ENCODE peak calls at places on chromosomes 3 and 15, in six cellular contexts. N is kidney epithelial cell, U is uterus, K is endothelial cell of umbilical vein, I is colonic mucosa, R is ovary. S is an unnamed sample.
A peak's percentile ranks its signal among the peaks of the same experiment; 100 is the strongest.

GRCh38 chr3:74066456-74066855 is 441.7 kb upstream of the PDZRN3 start:
- DNase-seq in N (no peak), U (no peak), K (no peak), I (no peak), R (no peak), S (peak; percentile 65)

GRCh38 chr3:129313983-129314756 is 35.5 kb downstream of the HMCES start:
- DNase-seq in N (no peak), U (no peak), K (no peak), I (no peak), R (no peak), S (no peak)

GRCh38 chr3:31254483-31254882 is 278.2 kb upstream of the STT3B start:
- DNase-seq in N (no peak), U (no peak), K (no peak), I (no peak), R (no peak), S (no peak)

GRCh38 chr3:131007782-131008181 is 18.8 kb downstream of the ASTE1 start:
- DNase-seq in N (no peak), U (no peak), K (no peak), I (no peak), R (no peak), S (no peak)

GRCh38 chr3:41364736-41365135 is 165.4 kb downstream of the CTNNB1 start:
- DNase-seq in N (no peak), U (no peak), K (no peak), I (no peak), R (no peak), S (peak; percentile 77)

GRCh38 chr15:90610220-90610619 is 80.5 kb downstream of the CRTC3 start:
- DNase-seq in N (no peak), U (no peak), K (no peak), I (no peak), R (no peak), S (no peak)

GRCh38 chr3:157100997-157101396 is 59.0 kb downstream of the CCNL1 start:
- DNase-seq in N (no peak), U (no peak), K (no peak), I (no peak), R (no peak), S (no peak)

GRCh38 chr3:182490601-182491485 is 302.5 kb upstream of the ATP11B start:
- DNase-seq in N (no peak), U (no peak), K (peak; percentile 54), I (peak; percentile 23), R (no peak), S (peak; percentile 20)

GRCh38 chr3:69892706-69893105 is 106.8 kb upstream of the SAMMSON start:
- DNase-seq in N (no peak), U (no peak), K (no peak), I (no peak), R (no peak), S (no peak)

GRCh38 chr15:36585774-36586173 is 6.3 kb downstream of the CDIN1 start:
- DNase-seq in N (no peak), U (no peak), K (no peak), I (no peak), R (no peak), S (no peak)

GRCh38 chr3:87836026-87836425 is 222.8 kb downstream of the CGGBP1 start:
- DNase-seq in N (no peak), U (no peak), K (no peak), I (no peak), R (no peak), S (no peak)

GRCh38 chr3:27673701-27674100 is 48.4 kb downstream of the EOMES start:
- DNase-seq in N (no peak), U (no peak), K (no peak), I (no peak), R (no peak), S (no peak)

GRCh38 chr3:21013566-21013965 is 737.4 kb downstream of the ZNF385D start:
- DNase-seq in N (no peak), U (no peak), K (no peak), I (no peak), R (no peak), S (no peak)

GRCh38 chr3:15953841-15954240 is 156.1 kb upstream of the ANKRD28 start:
- DNase-seq in N (no peak), U (no peak), K (no peak), I (no peak), R (no peak), S (no peak)

GRCh38 chr3:177186306-177186705 is 11.0 kb downstream of the TBL1XR1 start:
- DNase-seq in N (no peak), U (no peak), K (no peak), I (no peak), R (no peak), S (no peak)

GRCh38 chr3:7867587-7867986 is 634.0 kb upstream of the LMCD1 start:
- DNase-seq in N (no peak), U (no peak), K (no peak), I (no peak), R (no peak), S (no peak)

GRCh38 chr15:40053234-40054055 is 14.5 kb upstream of the SRP14 start:
- DNase-seq in N (no peak), U (no peak), K (no peak), I (no peak), R (no peak), S (no peak)

GRCh38 chr15:73624530-73624929 is 8.7 kb downstream of the NPTN start:
- DNase-seq in N (no peak), U (no peak), K (no peak), I (no peak), R (no peak), S (no peak)

GRCh38 chr3:78845605-78846004 is 922.2 kb downstream of the ROBO1 start:
- DNase-seq in N (no peak), U (no peak), K (no peak), I (no peak), R (no peak), S (no peak)

GRCh38 chr3:71010731-71011455 is 572.6 kb downstream of the FOXP1 start:
- DNase-seq in N (peak; percentile 21), U (no peak), K (no peak), I (no peak), R (no peak), S (no peak)

GRCh38 chr15:85583404-85584390 is 203.3 kb downstream of the AKAP13 start:
- DNase-seq in N (no peak), U (no peak), K (peak; percentile 81), I (peak; percentile 56), R (peak; percentile 25), S (no peak)

GRCh38 chr3:193939527-193939926 is 196.4 kb upstream of the HES1 start:
- DNase-seq in N (no peak), U (no peak), K (no peak), I (no peak), R (no peak), S (no peak)

GRCh38 chr3:13711911-13712650 is 163.2 kb downstream of the FBLN2 start:
- DNase-seq in N (no peak), U (no peak), K (no peak), I (peak; percentile 2), R (no peak), S (no peak)

GRCh38 chr3:86303935-86304334 is 687.0 kb downstream of the VGLL3 start:
- DNase-seq in N (no peak), U (no peak), K (no peak), I (no peak), R (no peak), S (no peak)

GRCh38 chr3:99716463-99716995 is 78.1 kb downstream of the COL8A1 start:
- DNase-seq in N (no peak), U (no peak), K (no peak), I (no peak), R (no peak), S (no peak)

GRCh38 chr15:67828379-67828968 is 3.2 kb downstream of the SKOR1 start:
- DNase-seq in N (no peak), U (no peak), K (no peak), I (no peak), R (no peak), S (no peak)
- H3K4me3 ChIP-seq in N (no peak overlapping the region), U (no peak overlapping the region), K (no peak overlapping the region), I (peak overlapping the region; percentile 12), R (no peak overlapping the region), S (no peak overlapping the region)

GRCh38 chr3:132032959-132033358 is 1.9 kb downstream of the CPNE4 start:
- DNase-seq in N (no peak), U (no peak), K (no peak), I (no peak), R (no peak), S (no peak)
- H3K4me3 ChIP-seq in N (no peak overlapping the region), U (no peak overlapping the region), K (no peak overlapping the region), I (no peak overlapping the region), R (no peak overlapping the region), S (no peak overlapping the region)

GRCh38 chr3:10495003-10495402 is 10.4 kb downstream of the ATP2B2 start:
- DNase-seq in N (no peak), U (no peak), K (peak; percentile 20), I (peak; percentile 21), R (no peak), S (no peak)

GRCh38 chr3:10497439-10497838 is 7.9 kb downstream of the ATP2B2 start:
- DNase-seq in N (no peak), U (no peak), K (no peak), I (no peak), R (no peak), S (no peak)

GRCh38 chr3:10498271-10498670 is 7.1 kb downstream of the ATP2B2 start:
- DNase-seq in N (no peak), U (no peak), K (no peak), I (no peak), R (no peak), S (no peak)

GRCh38 chr3:10495614-10496013 is 9.8 kb downstream of the ATP2B2 start:
- DNase-seq in N (no peak), U (no peak), K (no peak), I (no peak), R (no peak), S (no peak)

DNA sequence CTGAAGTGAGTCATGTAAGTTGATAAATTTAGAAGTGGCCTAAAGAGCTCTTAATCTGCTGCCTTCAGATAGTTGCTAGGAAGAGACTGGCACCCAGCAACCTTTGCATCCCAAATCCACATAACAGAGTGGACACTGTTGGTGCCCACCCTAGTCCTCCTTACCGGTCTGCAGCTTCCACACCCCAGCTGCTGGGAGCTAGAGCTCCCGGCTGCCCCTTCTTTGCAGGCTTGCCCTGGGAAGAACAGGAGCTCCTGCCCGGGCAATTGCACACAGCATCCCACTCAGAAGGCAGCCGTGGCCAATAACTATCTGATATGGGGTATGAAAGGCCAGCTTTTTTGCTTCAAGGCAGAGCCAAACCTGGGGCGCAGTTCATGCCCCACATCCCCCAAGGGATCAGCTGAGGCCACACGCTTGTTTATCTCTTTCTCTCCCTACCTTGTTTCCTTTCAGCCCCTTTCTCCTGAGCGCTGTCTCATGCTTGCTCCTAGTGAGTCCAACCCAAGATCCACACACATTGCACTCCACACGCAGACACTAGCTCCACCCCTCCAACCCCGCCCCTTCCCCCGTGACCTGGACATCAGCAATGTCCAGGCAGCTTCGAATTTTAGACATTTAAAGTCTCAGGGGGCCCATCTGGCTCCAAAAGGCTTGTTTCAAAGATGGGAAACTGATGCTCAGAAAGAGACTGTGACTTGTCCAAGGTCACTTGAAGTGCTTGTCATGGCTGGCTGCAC is 9.1 kb downstream of the ATP2B2 start:
- DNase-seq in N (no peak), U (no peak), K (no peak), I (no peak), R (no peak), S (no peak)
- H3K4me3 ChIP-seq in N (no peak overlapping the region), U (no peak overlapping the region), K (no peak overlapping the region), I (no peak overlapping the region), R (no peak overlapping the region), S (no peak overlapping the region)

DNA sequence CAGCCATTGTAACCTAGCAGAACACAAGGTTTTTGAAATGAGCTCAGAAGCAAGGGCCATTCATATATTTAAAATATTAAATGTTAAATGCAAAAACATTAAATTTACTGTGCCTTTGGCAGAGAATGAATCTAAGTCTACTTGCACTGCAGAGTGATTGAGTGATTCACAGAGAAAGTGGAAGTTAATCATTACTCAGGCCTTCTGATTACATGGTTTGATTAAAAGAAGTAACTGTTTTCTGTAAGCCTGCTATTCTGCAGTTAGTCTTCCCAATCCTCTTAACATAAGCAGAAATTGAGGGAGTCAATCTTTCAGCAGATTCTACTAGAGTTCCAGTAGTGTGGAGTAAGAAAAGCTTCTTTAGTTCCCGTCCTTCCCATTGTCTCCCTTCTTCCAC is 1.5 kb downstream of the NLGN1 start:
- DNase-seq in N (no peak), U (no peak), K (peak; percentile 56), I (no peak), R (no peak), S (peak; percentile 35)
- H3K4me3 ChIP-seq in N (no peak overlapping the region), U (no peak overlapping the region), K (no peak overlapping the region), I (no peak overlapping the region), R (no peak overlapping the region), S (peak overlapping the region; percentile 69)